ENCODE peak calls at places on chromosomes 12 and 14, in eight cellular contexts. L is AG10803, V is kidney epithelial cell, X is HCT116, I is lower leg skin, D is fibroblast of lung, S is bronchial epithelial cell, H is neural crest cell. A is an unnamed sample.

GRCh38 chr12:61750604-61751003 is 509.6 kb upstream of the USP15 start:
- DNase-seq in L (peak), V (no peak), X (no peak), I (no peak), D (no peak), S (peak), H (no peak), A (no peak)

GRCh38 chr12:30013051-30013450 is 229.3 kb upstream of the TMTC1 start:
- DNase-seq in L (no peak), V (no peak), X (no peak), I (no peak), D (no peak), S (no peak), H (no peak), A (no peak)

GRCh38 chr12:31207799-31208465 is 118.0 kb downstream of the SINHCAF start:
- DNase-seq in L (no peak), V (no peak), X (no peak), I (no peak), D (no peak), S (peak), H (no peak), A (no peak)

GRCh38 chr12:109329710-109330109 is 18.0 kb upstream of the MYO1H start:
- DNase-seq in L (no peak), V (no peak), X (no peak), I (no peak), D (no peak), S (no peak), H (no peak), A (no peak)

GRCh38 chr14:75422169-75422568 is 5.7 kb upstream of the JDP2 start:
- DNase-seq in L (peak), V (peak), X (no peak), I (no peak), D (peak), S (peak), H (no peak), A (peak)

GRCh38 chr14:76531821-76532318 is 155.9 kb downstream of the ESRRB start:
- DNase-seq in L (no peak), V (no peak), X (no peak), I (no peak), D (no peak), S (peak), H (no peak), A (no peak)

GRCh38 chr12:54958048-54958658 is 26.4 kb downstream of the TESPA1 start:
- DNase-seq in L (peak), V (no peak), X (peak), I (no peak), D (peak), S (peak), H (peak), A (peak)

GRCh38 chr14:34437729-34438080 is 24.3 kb downstream of the SPTSSA start:
- DNase-seq in L (no peak), V (no peak), X (no peak), I (no peak), D (no peak), S (no peak), H (no peak), A (no peak)

GRCh38 chr14:100383727-100384158 is 60.6 kb downstream of the SLC25A47 start:
- DNase-seq in L (peak), V (no peak), X (no peak), I (peak), D (peak), S (no peak), H (peak), A (peak)

GRCh38 chr14:53190938-53191337 is 37.8 kb upstream of the DDHD1 start:
- DNase-seq in L (no peak), V (no peak), X (no peak), I (no peak), D (no peak), S (peak), H (no peak), A (no peak)

GRCh38 chr14:54774824-54775223 is 127.8 kb downstream of the GCH1 start:
- DNase-seq in L (no peak), V (no peak), X (no peak), I (no peak), D (no peak), S (no peak), H (no peak), A (no peak)

GRCh38 chr12:6462234-6462995 is 8.1 kb downstream of the VAMP1 start:
- DNase-seq in L (no peak), V (no peak), X (no peak), I (no peak), D (no peak), S (no peak), H (no peak), A (no peak)

GRCh38 chr12:57156701-57157403 is 9.4 kb upstream of the LRP1-AS start:
- DNase-seq in L (no peak), V (no peak), X (no peak), I (no peak), D (no peak), S (no peak), H (no peak), A (no peak)

GRCh38 chr12:126087692-126088091 is 1022.5 kb downstream of the AACS start:
- DNase-seq in L (no peak), V (no peak), X (no peak), I (no peak), D (no peak), S (no peak), H (no peak), A (no peak)

GRCh38 chr12:57621497-57622292 is 10.5 kb downstream of the ARHGEF25 start:
- DNase-seq in L (peak), V (no peak), X (peak), I (no peak), D (no peak), S (no peak), H (peak), A (no peak)

GRCh38 chr12:16385779-16386646 is 38.6 kb downstream of the MGST1 start:
- DNase-seq in L (peak), V (peak), X (no peak), I (no peak), D (peak), S (peak), H (no peak), A (peak)

GRCh38 chr12:86666311-86666710 is 410.1 kb upstream of the MGAT4C start:
- DNase-seq in L (peak), V (no peak), X (no peak), I (no peak), D (peak), S (no peak), H (no peak), A (no peak)

GRCh38 chr14:100486025-100486828 is 101.0 kb downstream of the BEGAIN start:
- DNase-seq in L (peak), V (no peak), X (no peak), I (no peak), D (peak), S (peak), H (peak), A (peak)

GRCh38 chr14:58815781-58816297 is 178.1 kb downstream of the DACT1 start:
- DNase-seq in L (peak), V (no peak), X (no peak), I (no peak), D (no peak), S (no peak), H (no peak), A (no peak)

GRCh38 chr14:21108791-21109190 is 7.9 kb downstream of the TMEM253 start:
- DNase-seq in L (no peak), V (no peak), X (no peak), I (no peak), D (no peak), S (no peak), H (no peak), A (no peak)

GRCh38 chr12:53048033-53048779 is 1.7 kb upstream of the TNS2 start:
- DNase-seq in L (peak), V (no peak), X (no peak), I (no peak), D (no peak), S (no peak), H (no peak), A (no peak)

GRCh38 chr12:131229426-131230339 is 276.0 kb downstream of the ADGRD1 start:
- DNase-seq in L (no peak), V (no peak), X (no peak), I (no peak), D (no peak), S (no peak), H (no peak), A (no peak)

GRCh38 chr14:103023881-103024473 is 33.4 kb downstream of the CDC42BPB start:
- DNase-seq in L (peak), V (no peak), X (no peak), I (no peak), D (peak), S (peak), H (no peak), A (peak)

GRCh38 chr12:9668141-9669018 is 1.1 kb upstream of the CLEC2D start:
- DNase-seq in L (peak), V (no peak), X (no peak), I (no peak), D (peak), S (no peak), H (no peak), A (peak)

GRCh38 chr12:45379261-45379660 is 163.4 kb downstream of the ANO6 start:
- DNase-seq in L (no peak), V (no peak), X (peak), I (no peak), D (peak), S (peak), H (no peak), A (peak)

GRCh38 chr12:132174015-132174660 is 29.9 kb downstream of the NOC4L start:
- DNase-seq in L (no peak), V (no peak), X (no peak), I (no peak), D (no peak), S (no peak), H (no peak), A (no peak)

GRCh38 chr14:44912041-44912869 is 49.5 kb downstream of the KLHL28 start:
- DNase-seq in L (no peak), V (no peak), X (no peak), I (no peak), D (no peak), S (no peak), H (no peak), A (no peak)

GRCh38 chr12:113469893-113470743 is 1.6 kb downstream of the LHX5 start:
- DNase-seq in L (no peak), V (no peak), X (no peak), I (no peak), D (no peak), S (no peak), H (no peak), A (no peak)

GRCh38 chr12:124392991-124393790 is 98.3 kb downstream of the RFLNA start:
- DNase-seq in L (peak), V (no peak), X (no peak), I (no peak), D (peak), S (no peak), H (no peak), A (peak)

GRCh38 chr14:76772300-76773187 is 11.3 kb downstream of the VASH1 start:
- DNase-seq in L (no peak), V (no peak), X (no peak), I (no peak), D (peak), S (no peak), H (peak), A (peak)

GRCh38 chr14:104461676-104462443 is 117.7 kb upstream of the C14orf180 start:
- DNase-seq in L (no peak), V (no peak), X (no peak), I (no peak), D (no peak), S (no peak), H (peak), A (no peak)

GRCh38 chr14:67674480-67675218 is at the start of gene VTI1B:
- DNase-seq in L (peak), V (no peak), X (peak), I (peak), D (peak), S (peak), H (peak), A (peak)

GRCh38 chr12:109758406-109759075 is 44.9 kb downstream of the FAM222A start:
- DNase-seq in L (no peak), V (no peak), X (no peak), I (no peak), D (no peak), S (no peak), H (no peak), A (no peak)

GRCh38 chr14:102155150-102155549 is 15.5 kb downstream of the WDR20 start:
- DNase-seq in L (no peak), V (no peak), X (no peak), I (no peak), D (peak), S (no peak), H (no peak), A (peak)

GRCh38 chr12:103779410-103780092 is 61.5 kb downstream of the NT5DC3 start:
- DNase-seq in L (peak), V (no peak), X (no peak), I (no peak), D (no peak), S (no peak), H (no peak), A (peak)

GRCh38 chr14:88245321-88245720 is 77.7 kb downstream of the KCNK10 start:
- DNase-seq in L (no peak), V (no peak), X (no peak), I (no peak), D (no peak), S (no peak), H (peak), A (no peak)

GRCh38 chr12:107730942-107731341 is 30.0 kb downstream of the PRDM4 start:
- DNase-seq in L (no peak), V (no peak), X (no peak), I (no peak), D (no peak), S (no peak), H (no peak), A (no peak)

DNA sequence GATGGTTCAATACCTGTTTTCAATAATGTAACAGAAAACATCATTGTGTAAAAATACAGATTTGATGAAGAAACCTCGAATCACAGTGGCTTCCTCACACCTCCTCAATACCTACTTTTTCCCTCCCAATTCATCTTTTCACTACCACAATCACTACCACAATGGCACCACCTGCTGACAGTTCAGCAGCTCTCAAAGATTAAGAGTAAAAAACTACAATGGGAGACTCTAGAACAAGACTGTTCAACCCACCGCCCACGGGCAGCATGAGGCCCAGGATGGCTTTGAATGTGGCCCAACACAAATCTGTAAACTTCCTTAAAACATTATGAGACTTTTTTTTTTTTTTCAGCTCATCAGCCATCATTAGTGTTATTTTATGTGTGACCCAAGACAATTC is 15.2 kb downstream of the MED6 start:
- DNase-seq in L (no peak), V (no peak), X (no peak), I (no peak), D (no peak), S (no peak), H (no peak), A (no peak)
- TF ChIP-seq CTCF in L (no peak), V (no peak), X (no peak), I (no peak), D (peak), S (no peak), H (no peak), A (peak)

GRCh38 chr12:63132201-63132600 is 18.8 kb downstream of the AVPR1A start:
- DNase-seq in L (no peak), V (no peak), X (no peak), I (no peak), D (no peak), S (no peak), H (no peak), A (no peak)

GRCh38 chr12:63133981-63134380 is 17.0 kb downstream of the AVPR1A start:
- DNase-seq in L (no peak), V (no peak), X (no peak), I (no peak), D (no peak), S (no peak), H (no peak), A (no peak)

GRCh38 chr12:63124778-63125177 is 26.2 kb downstream of the AVPR1A start:
- DNase-seq in L (peak), V (no peak), X (no peak), I (no peak), D (no peak), S (no peak), H (no peak), A (no peak)

DNA sequence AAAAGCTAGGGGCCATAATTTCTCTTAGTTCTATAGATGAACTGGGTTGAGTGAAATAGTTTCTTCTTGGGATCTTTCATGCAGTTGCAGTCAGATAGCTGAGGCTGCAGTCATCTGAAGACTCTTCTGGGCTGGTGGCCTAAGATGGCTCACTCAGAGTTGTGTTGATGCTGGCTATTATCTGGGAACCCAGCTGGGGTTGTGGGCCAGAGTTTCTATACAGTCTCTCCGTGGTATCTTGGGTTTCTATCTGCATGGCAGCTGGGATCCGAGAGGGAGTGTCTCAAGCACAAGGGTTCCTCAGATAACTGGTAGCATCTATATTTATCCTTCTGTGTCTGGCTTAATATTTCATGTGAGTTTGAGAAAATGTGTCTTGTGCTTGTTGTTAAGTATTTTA is 21.1 kb downstream of the AVPR1A start:
- DNase-seq in L (no peak), V (no peak), X (no peak), I (no peak), D (no peak), S (no peak), H (no peak), A (no peak)
- TF ChIP-seq CTCF in L (no peak), V (no peak), X (no peak), I (no peak), D (no peak), S (no peak), H (no peak), A (no peak)

GRCh38 chr12:83979785-83980184 is 932.8 kb downstream of the SLC6A15 start:
- DNase-seq in L (no peak), V (no peak), X (no peak), I (no peak), D (no peak), S (peak), H (no peak), A (no peak)

GRCh38 chr12:83985068-83985467 is 927.5 kb downstream of the SLC6A15 start:
- DNase-seq in L (no peak), V (no peak), X (no peak), I (no peak), D (no peak), S (no peak), H (no peak), A (no peak)
- TF ChIP-seq CTCF in L (no peak), V (no peak), X (no peak), I (no peak), D (no peak), S (no peak), H (no peak), A (no peak)

GRCh38 chr12:51405801-51406207 is 14.6 kb upstream of the GALNT6 start:
- DNase-seq in L (no peak), V (no peak), X (no peak), I (no peak), D (no peak), S (no peak), H (no peak), A (no peak)
- TF ChIP-seq CTCF in L (no peak), V (no peak), X (no peak), I (no peak), D (no peak), S (no peak), H (no peak), A (no peak)

DNA sequence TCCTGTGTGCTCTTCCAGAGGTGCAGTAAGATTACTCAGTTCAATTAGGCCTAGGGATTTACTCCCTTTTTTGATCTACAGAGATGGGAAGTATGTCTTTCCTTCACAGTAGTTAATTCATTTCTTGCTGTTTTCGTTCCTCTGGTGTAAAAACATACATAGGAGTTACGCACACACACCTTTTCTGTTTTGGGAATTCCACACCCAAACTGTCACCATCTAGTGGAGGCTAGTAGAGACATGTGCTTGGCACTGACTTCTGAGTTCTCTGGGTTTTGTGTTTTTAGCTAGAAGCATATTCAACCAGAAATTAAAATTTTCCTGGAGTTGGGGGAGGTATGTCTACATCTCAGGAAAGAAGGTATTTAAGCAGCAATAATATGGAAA is 1.4 kb downstream of the SUSD6 start:
- DNase-seq in L (peak), V (no peak), X (peak), I (no peak), D (no peak), S (peak), H (no peak), A (no peak)
- TF ChIP-seq CTCF in L (peak), V (peak), X (peak), I (no peak), D (peak), S (no peak), H (no peak), A (peak)

DNA sequence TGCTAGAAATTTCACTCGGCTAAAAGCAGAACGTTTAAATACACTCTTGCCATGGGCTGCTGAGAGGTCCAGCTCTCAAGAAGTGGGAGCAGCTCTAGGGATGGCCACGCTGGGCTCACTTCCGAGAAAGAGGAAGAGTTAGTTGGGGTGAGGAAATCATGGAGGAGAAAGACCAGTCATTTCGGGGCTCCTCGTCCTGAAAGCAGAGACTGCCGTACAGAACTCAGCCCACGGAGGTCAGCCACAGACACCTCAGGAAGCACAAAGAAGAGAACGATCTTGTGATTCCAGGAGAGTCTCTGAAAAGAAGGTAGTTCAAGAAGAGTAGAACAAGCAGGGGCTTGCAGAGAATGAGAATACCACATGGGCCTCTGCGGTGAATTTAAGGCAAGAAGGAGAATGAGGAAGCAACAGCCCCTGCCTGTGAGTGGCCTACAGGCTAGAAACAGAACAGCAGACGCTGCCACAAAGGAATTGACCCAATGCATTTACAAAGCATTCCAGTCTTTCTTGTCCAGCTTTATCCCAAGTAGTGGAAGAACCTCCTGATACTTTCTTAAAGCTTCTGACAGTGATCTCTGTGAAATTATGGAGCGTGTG is 311.9 kb downstream of the CACNA1C start:
- DNase-seq in L (no peak), V (no peak), X (no peak), I (no peak), D (no peak), S (peak), H (no peak), A (no peak)
- TF ChIP-seq CTCF in L (no peak), V (no peak), X (no peak), I (no peak), D (no peak), S (no peak), H (peak), A (no peak)

DNA sequence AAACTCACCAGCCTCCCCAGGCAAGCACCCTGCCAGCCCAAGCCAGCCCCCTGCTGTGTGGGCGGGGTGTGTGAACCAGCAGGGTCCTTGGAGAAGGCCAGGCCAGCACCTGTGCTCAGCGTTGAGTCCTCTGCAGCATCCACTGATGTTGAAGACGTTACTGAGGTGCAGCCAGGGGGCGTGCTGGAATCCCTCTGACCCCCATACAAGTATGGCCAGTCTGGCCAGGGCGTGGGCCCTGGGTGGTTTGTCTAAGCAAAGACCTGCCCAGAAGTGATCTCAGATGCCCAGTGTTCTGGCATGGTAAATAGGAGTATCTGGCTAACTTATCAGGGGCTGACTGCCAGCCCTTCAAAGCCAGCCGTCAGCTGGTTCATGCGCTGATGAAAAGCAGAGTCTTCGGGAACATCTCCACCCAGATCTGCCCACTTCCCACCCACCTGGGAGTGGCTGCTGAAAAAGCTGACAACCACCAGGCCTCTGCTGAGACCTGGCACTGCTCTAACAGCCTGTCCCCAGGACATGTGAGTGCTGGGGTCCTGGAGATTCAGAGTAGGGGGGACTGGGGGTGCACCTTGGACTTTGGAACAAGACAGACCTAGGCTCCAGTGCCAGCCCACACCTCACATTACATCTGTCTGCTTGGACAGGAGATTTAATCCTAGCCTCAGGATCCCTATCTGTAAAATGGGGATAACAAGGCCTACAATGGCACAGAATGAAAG is 41.1 kb downstream of the ACTN1 start:
- DNase-seq in L (peak), V (no peak), X (no peak), I (no peak), D (peak), S (peak), H (no peak), A (no peak)
- TF ChIP-seq CTCF in L (peak), V (peak), X (peak), I (no peak), D (peak), S (peak), H (no peak), A (peak)